ENCODE peak calls at places on chromosomes 16 and 17, in four cellular contexts. One of them, this sample, is unnamed.

GRCh38 chr17:9090641-9091096 is 69.4 kb downstream of the NTN1 start:
- DNase-seq in SK-N-SH: no peak
- DNase-seq in K562: no peak
- DNase-seq in GM12878: no peak
- DNase-seq in this sample: no peak

GRCh38 chr16:27538508-27538907 is 11.2 kb downstream of the GTF3C1 start:
- DNase-seq in K562: peak; percentile 65
- DNase-seq in SK-N-SH: no peak
- DNase-seq in GM12878: no peak
- DNase-seq in this sample: no peak

GRCh38 chr17:80845863-80846671 is 145.6 kb upstream of the CHMP6 start:
- DNase-seq in GM12878: no peak
- DNase-seq in K562: no peak
- DNase-seq in SK-N-SH: no peak
- DNase-seq in this sample: no peak

GRCh38 chr16:68366062-68366461 is 55.2 kb downstream of the PRMT7 start:
- DNase-seq in GM12878: no peak
- DNase-seq in SK-N-SH: no peak
- DNase-seq in K562: no peak
- DNase-seq in this sample: no peak

GRCh38 chr17:27621557-27621956 is 9.4 kb upstream of the LGALS9 start:
- DNase-seq in SK-N-SH: no peak
- DNase-seq in GM12878: no peak
- DNase-seq in K562: no peak
- DNase-seq in this sample: no peak

GRCh38 chr17:40310882-40311391 is 2.0 kb downstream of the RARA start:
- DNase-seq in SK-N-SH: peak; percentile 83
- DNase-seq in K562: no peak
- DNase-seq in GM12878: no peak
- DNase-seq in this sample: no peak

GRCh38 chr17:78568494-78569115 is 8.6 kb downstream of the DNAH17 start:
- DNase-seq in K562: no peak
- DNase-seq in GM12878: no peak
- DNase-seq in SK-N-SH: peak; percentile 75
- DNase-seq in this sample: no peak

GRCh38 chr16:67968440-67969285 is at the start of gene SLC12A4:
- DNase-seq in SK-N-SH: peak; percentile 99
- DNase-seq in K562: peak; percentile 98
- DNase-seq in GM12878: no peak
- DNase-seq in this sample: peak; percentile 88

GRCh38 chr17:40524243-40524965 is 23.0 kb upstream of the TNS4 start:
- DNase-seq in K562: no peak
- DNase-seq in SK-N-SH: no peak
- DNase-seq in GM12878: no peak
- DNase-seq in this sample: no peak

GRCh38 chr16:65125871-65126270 is 4.0 kb upstream of the CDH11 start:
- DNase-seq in SK-N-SH: no peak
- DNase-seq in GM12878: no peak
- DNase-seq in K562: no peak
- DNase-seq in this sample: no peak

GRCh38 chr17:4597975-4598374 is 13.6 kb downstream of the SMTNL2 start:
- DNase-seq in GM12878: no peak
- DNase-seq in K562: no peak
- DNase-seq in SK-N-SH: peak; percentile 25
- DNase-seq in this sample: no peak

GRCh38 chr17:79836952-79837887 is 2.0 kb downstream of the CBX4 start:
- DNase-seq in K562: no peak
- DNase-seq in SK-N-SH: peak; percentile 68
- DNase-seq in GM12878: no peak
- DNase-seq in this sample: no peak

GRCh38 chr16:80788016-80788415 is 16.4 kb downstream of the CDYL2 start:
- DNase-seq in GM12878: no peak
- DNase-seq in SK-N-SH: no peak
- DNase-seq in K562: no peak
- DNase-seq in this sample: no peak

GRCh38 chr17:77246110-77247047 is 105.6 kb downstream of the SEC14L1 start:
- DNase-seq in K562: no peak
- DNase-seq in SK-N-SH: no peak
- DNase-seq in GM12878: no peak
- DNase-seq in this sample: no peak

GRCh38 chr16:79286646-79287423 is 313.7 kb downstream of the MAF start:
- DNase-seq in K562: no peak
- DNase-seq in GM12878: peak; percentile 49
- DNase-seq in SK-N-SH: no peak
- DNase-seq in this sample: no peak

GRCh38 chr17:82050761-82051641 is 610 bp downstream of the RFNG start:
- DNase-seq in GM12878: no peak
- DNase-seq in K562: peak; percentile 49
- DNase-seq in SK-N-SH: peak; percentile 90
- DNase-seq in this sample: no peak

GRCh38 chr16:13421726-13422125 is 498.2 kb upstream of the ERCC4 start:
- DNase-seq in K562: no peak
- DNase-seq in GM12878: no peak
- DNase-seq in SK-N-SH: no peak
- DNase-seq in this sample: no peak
- TF ChIP-seq NRF1 in K562: no peak
- TF ChIP-seq NRF1 in GM12878: no peak
- TF ChIP-seq NRF1 in SK-N-SH: no peak
- TF ChIP-seq NRF1 in this sample: no peak

GRCh38 chr17:34578656-34579016 is 746 bp upstream of the TMEM132E start:
- DNase-seq in K562: no peak
- DNase-seq in GM12878: no peak
- DNase-seq in SK-N-SH: no peak
- DNase-seq in this sample: no peak
- H3K4me2 ChIP-seq in K562: no peak overlapping the region
- H3K4me2 ChIP-seq in GM12878: no peak overlapping the region
- H3K4me2 ChIP-seq in SK-N-SH: peak overlapping the region; percentile 78
- H3K4me2 ChIP-seq in this sample: peak overlapping the region; percentile 86

DNA sequence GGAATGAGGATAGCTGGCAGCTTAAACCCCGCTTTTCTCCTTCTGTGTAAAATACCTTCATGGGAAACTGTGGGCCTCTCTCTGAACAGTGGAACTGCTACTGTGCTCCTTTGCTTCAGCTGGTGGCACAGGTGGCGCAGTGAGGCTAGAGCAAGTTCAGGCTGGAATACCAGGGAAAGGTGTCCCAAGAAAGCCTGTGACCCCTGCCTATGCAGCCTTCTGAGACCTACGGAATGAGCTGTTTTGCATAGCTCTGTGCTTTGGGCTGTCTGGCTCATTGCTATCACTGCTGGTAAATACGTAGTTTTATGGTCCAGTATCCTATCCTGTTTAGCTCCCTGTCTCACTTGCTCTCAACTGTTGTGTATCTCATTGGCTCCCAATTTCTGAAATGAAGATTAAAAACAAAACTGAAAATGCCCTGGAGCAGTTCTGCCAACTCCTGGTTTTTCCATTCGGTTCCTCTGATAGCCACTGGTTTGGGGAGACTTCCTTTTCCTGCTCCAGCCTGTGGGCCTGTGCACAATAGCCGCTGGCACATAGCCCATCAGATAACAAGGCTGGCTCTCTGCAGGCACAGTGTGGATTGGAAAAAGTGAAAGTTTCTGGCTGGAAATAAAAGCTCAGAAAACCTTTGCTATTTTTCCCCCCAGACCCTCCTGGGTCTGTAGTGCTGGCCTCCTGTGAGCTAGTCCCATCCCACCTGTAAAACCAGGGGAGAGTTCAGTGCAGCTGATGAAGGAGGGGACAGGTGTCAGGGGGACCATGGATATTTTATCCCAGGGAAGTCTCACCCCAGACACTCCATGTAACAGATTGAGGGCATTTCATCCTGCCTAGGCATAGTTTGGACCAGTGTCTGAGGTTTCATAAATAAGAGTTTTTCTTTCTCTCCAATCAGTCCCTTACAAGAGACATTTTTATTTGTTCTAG is 24.1 kb downstream of the LIMD2 start:
- DNase-seq in GM12878: no peak
- DNase-seq in K562: peak; percentile 80
- DNase-seq in SK-N-SH: peak; percentile 85
- DNase-seq in this sample: no peak
- TF ChIP-seq NRF1 in GM12878: no peak
- TF ChIP-seq NRF1 in K562: peak; percentile 32
- TF ChIP-seq NRF1 in SK-N-SH: no peak
- TF ChIP-seq NRF1 in this sample: no peak

GRCh38 chr16:3819741-3820724 is 60.5 kb downstream of the CREBBP start:
- DNase-seq in SK-N-SH: peak; percentile 79
- DNase-seq in GM12878: no peak
- DNase-seq in K562: peak; percentile 31
- DNase-seq in this sample: no peak
- H3K4me2 ChIP-seq in SK-N-SH: peak overlapping the region; percentile 38
- H3K4me2 ChIP-seq in GM12878: no peak overlapping the region
- H3K4me2 ChIP-seq in K562: no peak overlapping the region
- H3K4me2 ChIP-seq in this sample: no peak overlapping the region

DNA sequence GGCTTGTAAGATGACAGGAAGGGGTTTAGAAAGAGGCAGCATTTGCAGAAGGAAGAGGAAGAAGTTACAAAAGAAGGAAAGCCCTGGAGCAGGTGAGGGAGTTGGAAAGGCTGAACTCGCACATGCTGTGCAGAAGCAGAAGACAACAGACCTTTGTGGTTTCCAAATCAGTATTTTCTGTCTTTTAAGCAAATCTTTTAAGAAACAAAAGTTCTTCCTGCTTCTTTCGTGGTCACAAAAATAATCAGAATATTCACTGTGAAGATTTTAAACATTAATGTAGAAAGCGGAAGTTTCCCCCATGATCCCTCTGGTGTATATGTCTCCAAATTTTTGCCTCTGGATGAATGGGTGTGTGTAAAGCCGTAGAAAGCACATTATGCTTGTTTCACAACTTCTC is 25.8 kb downstream of the ZNRF1 start:
- DNase-seq in SK-N-SH: no peak
- DNase-seq in K562: no peak
- DNase-seq in GM12878: no peak
- DNase-seq in this sample: no peak
- TF ChIP-seq NRF1 in SK-N-SH: no peak
- TF ChIP-seq NRF1 in K562: no peak
- TF ChIP-seq NRF1 in GM12878: no peak
- TF ChIP-seq NRF1 in this sample: no peak

GRCh38 chr17:44374306-44375195 is 10.9 kb upstream of the FAM171A2 start:
- DNase-seq in GM12878: no peak
- DNase-seq in K562: peak; percentile 63
- DNase-seq in SK-N-SH: peak; percentile 44
- DNase-seq in this sample: peak; percentile 84
- H3K4me2 ChIP-seq in GM12878: peak overlapping the region; percentile 9
- H3K4me2 ChIP-seq in K562: no peak overlapping the region
- H3K4me2 ChIP-seq in SK-N-SH: no peak overlapping the region
- H3K4me2 ChIP-seq in this sample: peak overlapping the region; percentile 55

DNA sequence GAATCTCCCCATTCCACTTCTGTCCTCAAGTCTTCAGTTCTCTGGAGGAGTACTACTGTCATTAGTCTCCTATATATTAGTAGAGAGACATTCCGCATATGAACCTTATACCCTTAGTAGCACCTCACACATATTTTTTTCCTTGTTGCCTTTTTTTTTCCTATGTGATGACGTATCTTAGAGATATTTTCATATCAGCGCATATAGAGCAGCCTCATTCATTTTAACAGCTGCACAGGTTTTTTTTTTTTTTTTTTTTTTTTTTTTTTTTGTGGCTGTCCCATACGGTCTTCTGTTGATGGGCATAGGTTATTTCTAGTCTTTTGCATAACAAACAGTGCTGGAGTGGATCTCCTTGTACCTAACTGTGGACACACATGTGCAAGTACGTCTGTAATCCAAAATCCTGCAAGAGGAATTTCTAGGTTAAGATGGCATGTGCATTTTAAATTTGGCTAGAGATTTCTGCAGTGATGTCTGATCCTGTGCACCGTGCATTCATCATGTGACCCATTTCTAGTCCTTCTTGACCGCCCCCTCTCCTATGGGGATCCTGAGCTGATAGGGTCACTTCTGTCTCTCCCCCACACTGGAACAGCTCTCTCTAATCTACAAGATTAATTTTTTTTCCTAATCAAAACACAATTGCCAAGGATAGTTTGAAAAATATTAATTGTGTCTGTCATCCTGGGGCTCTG is 64.8 kb downstream of the PRKCB start:
- DNase-seq in SK-N-SH: no peak
- DNase-seq in GM12878: no peak
- DNase-seq in K562: peak; percentile 39
- DNase-seq in this sample: no peak
- TF ChIP-seq NRF1 in SK-N-SH: no peak
- TF ChIP-seq NRF1 in GM12878: no peak
- TF ChIP-seq NRF1 in K562: no peak
- TF ChIP-seq NRF1 in this sample: no peak

DNA sequence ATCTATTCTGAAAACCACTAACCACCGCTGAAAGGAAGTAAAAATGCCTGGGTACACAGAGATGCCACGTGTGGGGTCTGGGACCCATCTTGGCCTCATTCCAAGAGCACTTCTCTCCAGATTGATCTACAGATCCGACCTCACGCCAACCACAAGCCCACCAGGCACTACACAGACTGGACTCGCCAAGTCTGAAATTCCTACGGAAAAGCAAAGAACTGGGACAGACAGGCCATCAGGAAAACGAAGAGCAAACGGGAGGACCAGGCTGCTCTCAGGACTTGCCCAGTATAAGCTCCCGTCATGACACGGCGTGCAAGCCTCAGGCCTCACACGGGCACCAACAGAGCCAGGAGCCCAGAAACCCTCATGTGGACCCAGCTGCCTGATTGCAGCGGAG is 20.1 kb upstream of the C16orf95 start:
- DNase-seq in K562: no peak
- DNase-seq in SK-N-SH: peak; percentile 82
- DNase-seq in GM12878: no peak
- DNase-seq in this sample: no peak
- H3K4me2 ChIP-seq in K562: no peak overlapping the region
- H3K4me2 ChIP-seq in SK-N-SH: no peak overlapping the region
- H3K4me2 ChIP-seq in GM12878: no peak overlapping the region
- H3K4me2 ChIP-seq in this sample: no peak overlapping the region

GRCh38 chr17:29642171-29642611 is 19.5 kb upstream of the CORO6 start:
- DNase-seq in GM12878: no peak
- DNase-seq in SK-N-SH: peak; percentile 63
- DNase-seq in K562: no peak
- DNase-seq in this sample: no peak
- TF ChIP-seq NRF1 in GM12878: no peak
- TF ChIP-seq NRF1 in SK-N-SH: no peak
- TF ChIP-seq NRF1 in K562: no peak
- TF ChIP-seq NRF1 in this sample: no peak

DNA sequence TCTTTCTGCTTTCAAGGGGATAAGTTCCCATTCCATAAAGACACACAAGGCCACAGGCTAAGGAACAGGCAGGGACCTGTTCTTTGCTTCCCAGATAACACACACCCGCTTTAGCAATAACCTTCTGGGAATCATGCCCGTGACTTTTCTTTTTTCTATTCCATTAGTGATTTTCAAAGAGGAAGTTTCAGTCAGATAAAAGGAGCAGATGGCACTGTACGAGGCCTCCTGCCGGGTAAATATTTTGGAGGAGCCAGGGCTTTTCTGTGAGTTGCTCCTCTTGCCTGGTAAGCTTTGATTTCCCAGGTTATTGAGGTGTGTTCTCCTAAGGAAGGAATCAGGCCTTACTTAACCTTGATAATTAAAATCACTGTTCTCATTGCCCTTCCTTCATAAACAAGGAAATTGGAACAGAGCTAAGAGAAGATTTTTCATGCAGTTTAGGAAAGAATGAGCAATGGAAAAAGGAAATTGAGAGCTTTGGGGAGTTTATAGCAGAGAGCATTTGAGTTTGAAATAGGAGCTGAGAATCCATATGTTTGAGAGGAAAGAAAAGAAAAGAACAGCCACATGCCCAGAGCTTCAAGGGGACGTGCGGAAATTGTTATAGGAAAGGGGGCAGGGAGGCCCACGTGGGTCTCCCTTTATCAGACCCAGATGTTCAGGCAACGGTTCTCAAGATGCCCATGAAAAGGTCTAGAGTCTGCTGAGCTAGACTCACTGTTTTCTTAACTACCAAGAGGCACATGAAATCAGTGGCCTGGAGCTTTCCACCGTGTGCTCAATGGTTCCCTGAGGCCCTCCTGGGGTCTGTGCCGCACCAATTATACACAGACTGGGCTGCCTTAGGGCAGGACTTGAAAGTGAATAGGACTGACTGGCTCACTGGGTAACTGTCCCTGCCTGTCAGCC is 31.0 kb downstream of the CHD9 start:
- DNase-seq in SK-N-SH: peak; percentile 57
- DNase-seq in GM12878: no peak
- DNase-seq in K562: no peak
- DNase-seq in this sample: no peak
- H3K4me2 ChIP-seq in SK-N-SH: peak overlapping the region; percentile 63
- H3K4me2 ChIP-seq in GM12878: no peak overlapping the region
- H3K4me2 ChIP-seq in K562: no peak overlapping the region
- H3K4me2 ChIP-seq in this sample: no peak overlapping the region